ENCODE peak calls at places on chromosomes 7 and 10, in ten cellular contexts. One of them, this sample, is unnamed.

GRCh38 chr7:51029586-51030230 is 247.0 kb upstream of the GRB10 start:
- DNase-seq in upper lobe of right lung: no peak
- DNase-seq in astrocyte of the cerebellum: no peak
- DNase-seq in lower lobe of right lung: no peak
- DNase-seq in fibroblast of pulmonary artery: peak; percentile 84
- DNase-seq in WERI-Rb-1: no peak
- DNase-seq in fibroblast of lung: peak; percentile 76
- DNase-seq in AG04450: peak; percentile 74
- DNase-seq in kidney: no peak
- DNase-seq in CD8-positive, alpha-beta T cell: no peak
- DNase-seq in this sample: peak; percentile 46

GRCh38 chr7:102412548-102412947 is 16.4 kb downstream of the PRKRIP1 start:
- DNase-seq in AG04450: no peak
- DNase-seq in fibroblast of lung: peak; percentile 25
- DNase-seq in CD8-positive, alpha-beta T cell: peak; percentile 63
- DNase-seq in upper lobe of right lung: no peak
- DNase-seq in WERI-Rb-1: peak; percentile 54
- DNase-seq in astrocyte of the cerebellum: no peak
- DNase-seq in fibroblast of pulmonary artery: peak; percentile 39
- DNase-seq in lower lobe of right lung: no peak
- DNase-seq in kidney: no peak
- DNase-seq in this sample: peak; percentile 37

GRCh38 chr7:150371131-150371995 is 2.7 kb downstream of the REPIN1 start:
- DNase-seq in lower lobe of right lung: no peak
- DNase-seq in AG04450: no peak
- DNase-seq in CD8-positive, alpha-beta T cell: no peak
- DNase-seq in WERI-Rb-1: no peak
- DNase-seq in kidney: no peak
- DNase-seq in fibroblast of pulmonary artery: no peak
- DNase-seq in fibroblast of lung: no peak
- DNase-seq in upper lobe of right lung: peak; percentile 65
- DNase-seq in astrocyte of the cerebellum: no peak
- DNase-seq in this sample: no peak

GRCh38 chr10:78757542-78757941 is 311.2 kb upstream of the ZMIZ1 start:
- DNase-seq in astrocyte of the cerebellum: no peak
- DNase-seq in lower lobe of right lung: no peak
- DNase-seq in upper lobe of right lung: no peak
- DNase-seq in CD8-positive, alpha-beta T cell: no peak
- DNase-seq in fibroblast of pulmonary artery: peak; percentile 66
- DNase-seq in WERI-Rb-1: no peak
- DNase-seq in fibroblast of lung: peak; percentile 65
- DNase-seq in kidney: peak; percentile 32
- DNase-seq in AG04450: peak; percentile 32
- DNase-seq in this sample: peak; percentile 6

GRCh38 chr7:74180866-74181265 is 6.7 kb downstream of the EIF4H start:
- DNase-seq in fibroblast of lung: no peak
- DNase-seq in fibroblast of pulmonary artery: no peak
- DNase-seq in AG04450: no peak
- DNase-seq in kidney: no peak
- DNase-seq in lower lobe of right lung: no peak
- DNase-seq in CD8-positive, alpha-beta T cell: no peak
- DNase-seq in WERI-Rb-1: no peak
- DNase-seq in upper lobe of right lung: no peak
- DNase-seq in astrocyte of the cerebellum: no peak
- DNase-seq in this sample: no peak

GRCh38 chr7:95398155-95398940 is 2.2 kb upstream of the PON3 start:
- DNase-seq in fibroblast of lung: no peak
- DNase-seq in lower lobe of right lung: no peak
- DNase-seq in kidney: no peak
- DNase-seq in astrocyte of the cerebellum: no peak
- DNase-seq in fibroblast of pulmonary artery: no peak
- DNase-seq in CD8-positive, alpha-beta T cell: no peak
- DNase-seq in upper lobe of right lung: no peak
- DNase-seq in AG04450: no peak
- DNase-seq in WERI-Rb-1: peak; percentile 16
- DNase-seq in this sample: no peak

GRCh38 chr10:76033457-76034196 is 602.2 kb downstream of the LRMDA start:
- DNase-seq in fibroblast of pulmonary artery: no peak
- DNase-seq in lower lobe of right lung: no peak
- DNase-seq in kidney: no peak
- DNase-seq in AG04450: no peak
- DNase-seq in WERI-Rb-1: no peak
- DNase-seq in astrocyte of the cerebellum: peak; percentile 90
- DNase-seq in fibroblast of lung: peak; percentile 51
- DNase-seq in CD8-positive, alpha-beta T cell: no peak
- DNase-seq in upper lobe of right lung: no peak
- DNase-seq in this sample: peak; percentile 30

GRCh38 chr7:96300487-96300886 is 21.4 kb downstream of the SLC25A13 start:
- DNase-seq in fibroblast of pulmonary artery: no peak
- DNase-seq in upper lobe of right lung: no peak
- DNase-seq in WERI-Rb-1: no peak
- DNase-seq in AG04450: no peak
- DNase-seq in lower lobe of right lung: no peak
- DNase-seq in astrocyte of the cerebellum: no peak
- DNase-seq in CD8-positive, alpha-beta T cell: no peak
- DNase-seq in fibroblast of lung: no peak
- DNase-seq in kidney: no peak
- DNase-seq in this sample: no peak

GRCh38 chr7:98210513-98211220 is 572 bp upstream of the BHLHA15 start:
- DNase-seq in lower lobe of right lung: no peak
- DNase-seq in fibroblast of lung: no peak
- DNase-seq in upper lobe of right lung: peak; percentile 69
- DNase-seq in AG04450: no peak
- DNase-seq in CD8-positive, alpha-beta T cell: no peak
- DNase-seq in fibroblast of pulmonary artery: peak; percentile 5
- DNase-seq in astrocyte of the cerebellum: no peak
- DNase-seq in WERI-Rb-1: peak; percentile 66
- DNase-seq in kidney: peak; percentile 76
- DNase-seq in this sample: no peak

DNA sequence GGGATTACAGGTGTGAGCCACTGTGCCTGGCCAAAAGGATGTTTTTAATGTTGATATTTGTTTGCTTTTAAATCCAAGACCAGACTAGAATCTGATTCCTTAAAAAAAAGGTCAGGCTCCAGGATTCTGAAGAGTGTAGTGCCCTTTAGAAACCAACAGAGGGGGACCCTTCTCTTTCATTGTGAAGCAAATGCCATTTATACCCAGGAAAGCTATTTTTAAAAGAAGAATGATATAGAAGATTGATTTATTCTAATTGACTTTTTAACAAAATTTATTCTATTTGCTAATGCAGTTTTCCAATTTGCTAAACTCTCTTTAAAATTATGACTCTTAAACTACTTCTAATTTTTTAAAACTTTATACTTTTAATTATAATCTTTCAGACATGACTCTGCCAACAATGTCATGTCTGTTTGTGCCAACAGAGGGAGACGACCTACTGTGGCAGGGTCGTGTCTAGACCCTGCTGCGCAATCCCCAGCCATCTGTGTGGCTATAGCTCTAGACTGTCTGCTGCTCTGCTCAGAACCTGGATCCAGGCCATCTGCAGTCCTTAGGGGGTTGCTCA is 201.0 kb upstream of the IMMP2L start:
- DNase-seq in fibroblast of pulmonary artery: peak; percentile 81
- DNase-seq in kidney: no peak
- DNase-seq in fibroblast of lung: peak; percentile 82
- DNase-seq in AG04450: peak; percentile 32
- DNase-seq in upper lobe of right lung: no peak
- DNase-seq in astrocyte of the cerebellum: peak; percentile 67
- DNase-seq in lower lobe of right lung: no peak
- DNase-seq in WERI-Rb-1: peak; percentile 75
- DNase-seq in CD8-positive, alpha-beta T cell: no peak
- DNase-seq in this sample: peak; percentile 59
- TF ChIP-seq CTCF in fibroblast of pulmonary artery: peak; percentile 68
- TF ChIP-seq CTCF in kidney: peak; percentile 24
- TF ChIP-seq CTCF in fibroblast of lung: peak; percentile 73
- TF ChIP-seq CTCF in AG04450: peak; percentile 77
- TF ChIP-seq CTCF in upper lobe of right lung: peak; percentile 43
- TF ChIP-seq CTCF in astrocyte of the cerebellum: peak; percentile 67
- TF ChIP-seq CTCF in lower lobe of right lung: peak; percentile 29
- TF ChIP-seq CTCF in WERI-Rb-1: peak; percentile 53
- TF ChIP-seq CTCF in CD8-positive, alpha-beta T cell: peak; percentile 24
- TF ChIP-seq CTCF in this sample: peak; percentile 66

GRCh38 chr10:109976657-109977056 is 31.1 kb upstream of the ADD3 start:
- DNase-seq in astrocyte of the cerebellum: no peak
- DNase-seq in upper lobe of right lung: no peak
- DNase-seq in fibroblast of pulmonary artery: no peak
- DNase-seq in lower lobe of right lung: no peak
- DNase-seq in kidney: no peak
- DNase-seq in fibroblast of lung: no peak
- DNase-seq in WERI-Rb-1: no peak
- DNase-seq in CD8-positive, alpha-beta T cell: no peak
- DNase-seq in AG04450: no peak
- DNase-seq in this sample: no peak
- H3K4me3 ChIP-seq in astrocyte of the cerebellum: no peak overlapping the region
- H3K4me3 ChIP-seq in upper lobe of right lung: no peak overlapping the region
- H3K4me3 ChIP-seq in fibroblast of pulmonary artery: no peak overlapping the region
- H3K4me3 ChIP-seq in lower lobe of right lung: no peak overlapping the region
- H3K4me3 ChIP-seq in kidney: no peak overlapping the region
- H3K4me3 ChIP-seq in fibroblast of lung: no peak overlapping the region
- H3K4me3 ChIP-seq in WERI-Rb-1: no peak overlapping the region
- H3K4me3 ChIP-seq in CD8-positive, alpha-beta T cell: no peak overlapping the region
- H3K4me3 ChIP-seq in AG04450: no peak overlapping the region
- H3K4me3 ChIP-seq in this sample: no peak overlapping the region

GRCh38 chr7:129825005-129825553 is 127.7 kb downstream of the UBE2H start:
- DNase-seq in AG04450: no peak
- DNase-seq in kidney: peak; percentile 91
- DNase-seq in lower lobe of right lung: peak; percentile 77
- DNase-seq in WERI-Rb-1: peak; percentile 95
- DNase-seq in fibroblast of pulmonary artery: no peak
- DNase-seq in CD8-positive, alpha-beta T cell: peak; percentile 18
- DNase-seq in fibroblast of lung: peak; percentile 37
- DNase-seq in upper lobe of right lung: peak; percentile 85
- DNase-seq in astrocyte of the cerebellum: no peak
- DNase-seq in this sample: peak; percentile 68
- TF ChIP-seq CTCF in AG04450: peak; percentile 42
- TF ChIP-seq CTCF in kidney: peak; percentile 15
- TF ChIP-seq CTCF in lower lobe of right lung: no peak
- TF ChIP-seq CTCF in WERI-Rb-1: peak; percentile 73
- TF ChIP-seq CTCF in fibroblast of pulmonary artery: peak; percentile 35
- TF ChIP-seq CTCF in CD8-positive, alpha-beta T cell: no peak
- TF ChIP-seq CTCF in fibroblast of lung: peak; percentile 46
- TF ChIP-seq CTCF in upper lobe of right lung: peak; percentile 25
- TF ChIP-seq CTCF in astrocyte of the cerebellum: peak; percentile 50
- TF ChIP-seq CTCF in this sample: peak; percentile 41

GRCh38 chr10:132515811-132516726 is 21.5 kb upstream of the INPP5A start:
- DNase-seq in fibroblast of pulmonary artery: no peak
- DNase-seq in WERI-Rb-1: no peak
- DNase-seq in upper lobe of right lung: no peak
- DNase-seq in fibroblast of lung: no peak
- DNase-seq in AG04450: no peak
- DNase-seq in lower lobe of right lung: peak; percentile 34
- DNase-seq in astrocyte of the cerebellum: no peak
- DNase-seq in kidney: peak; percentile 65
- DNase-seq in CD8-positive, alpha-beta T cell: no peak
- DNase-seq in this sample: no peak

GRCh38 chr10:132517951-132518521 is 19.6 kb upstream of the INPP5A start:
- DNase-seq in lower lobe of right lung: peak; percentile 40
- DNase-seq in upper lobe of right lung: peak; percentile 63
- DNase-seq in AG04450: no peak
- DNase-seq in WERI-Rb-1: no peak
- DNase-seq in astrocyte of the cerebellum: no peak
- DNase-seq in kidney: peak; percentile 82
- DNase-seq in CD8-positive, alpha-beta T cell: no peak
- DNase-seq in fibroblast of pulmonary artery: no peak
- DNase-seq in fibroblast of lung: no peak
- DNase-seq in this sample: no peak

GRCh38 chr10:132514841-132515521 is 22.6 kb upstream of the INPP5A start:
- DNase-seq in WERI-Rb-1: no peak
- DNase-seq in lower lobe of right lung: no peak
- DNase-seq in CD8-positive, alpha-beta T cell: no peak
- DNase-seq in fibroblast of lung: no peak
- DNase-seq in upper lobe of right lung: no peak
- DNase-seq in kidney: peak; percentile 69
- DNase-seq in AG04450: no peak
- DNase-seq in astrocyte of the cerebellum: no peak
- DNase-seq in fibroblast of pulmonary artery: no peak
- DNase-seq in this sample: no peak

GRCh38 chr10:132518572-132519381 is 18.8 kb upstream of the INPP5A start:
- DNase-seq in fibroblast of pulmonary artery: no peak
- DNase-seq in upper lobe of right lung: peak; percentile 90
- DNase-seq in AG04450: no peak
- DNase-seq in CD8-positive, alpha-beta T cell: peak; percentile 3
- DNase-seq in lower lobe of right lung: peak; percentile 85
- DNase-seq in fibroblast of lung: no peak
- DNase-seq in kidney: peak; percentile 93
- DNase-seq in astrocyte of the cerebellum: no peak
- DNase-seq in WERI-Rb-1: peak; percentile 61
- DNase-seq in this sample: peak; percentile 50

DNA sequence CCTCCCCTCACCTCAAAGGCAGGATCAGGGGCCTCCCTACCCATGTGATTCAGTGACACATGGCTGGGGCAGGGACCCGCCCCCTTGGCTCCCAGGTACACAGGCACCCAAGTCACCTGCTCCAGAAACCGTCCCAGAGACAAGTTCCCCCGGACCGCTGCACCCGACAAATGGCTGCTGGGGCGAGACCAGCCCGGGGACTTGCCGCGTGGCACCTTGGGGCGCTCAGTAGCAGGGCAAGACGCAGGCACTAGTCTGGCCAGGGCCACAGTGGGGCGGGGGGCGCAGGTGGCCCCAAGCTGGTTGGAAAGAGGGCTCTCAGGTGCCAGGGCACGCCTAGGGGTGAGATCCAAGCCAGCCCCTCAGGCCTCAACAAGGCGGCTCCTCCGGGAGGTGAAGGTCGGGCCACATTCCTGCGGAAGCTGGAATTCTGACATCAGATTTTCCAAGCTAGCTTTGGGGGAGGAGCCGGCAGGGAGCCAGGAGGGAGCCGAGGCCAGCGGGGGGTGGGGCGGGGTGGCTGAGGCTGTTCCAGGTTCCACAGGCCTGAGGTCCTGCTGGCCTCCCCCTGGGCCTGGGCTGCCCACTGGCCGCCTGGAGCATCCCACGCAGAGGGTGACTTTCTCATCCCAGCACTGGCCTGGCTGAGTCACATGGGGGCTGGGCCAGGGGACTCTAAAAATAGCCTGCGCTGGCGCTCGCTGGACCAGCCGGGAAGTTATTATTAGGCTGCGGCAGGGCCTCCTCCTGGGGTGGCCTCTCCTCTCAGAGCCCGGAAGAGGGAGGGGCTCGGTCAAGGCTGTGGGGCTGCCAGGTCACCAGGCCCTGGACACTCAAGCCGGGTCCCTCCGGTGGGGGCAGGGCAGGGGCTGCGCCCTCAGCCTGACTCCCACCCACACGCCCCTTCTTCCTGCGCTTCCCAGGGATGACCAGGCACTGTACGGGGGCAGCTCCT is 20.5 kb upstream of the INPP5A start:
- DNase-seq in lower lobe of right lung: peak; percentile 88
- DNase-seq in astrocyte of the cerebellum: peak; percentile 84
- DNase-seq in CD8-positive, alpha-beta T cell: no peak
- DNase-seq in AG04450: peak; percentile 91
- DNase-seq in fibroblast of lung: peak; percentile 96
- DNase-seq in upper lobe of right lung: peak; percentile 92
- DNase-seq in WERI-Rb-1: peak; percentile 69
- DNase-seq in fibroblast of pulmonary artery: peak; percentile 96
- DNase-seq in kidney: peak; percentile 99
- DNase-seq in this sample: peak; percentile 64
- H3K4me3 ChIP-seq in lower lobe of right lung: peak overlapping the region; percentile 27
- H3K4me3 ChIP-seq in astrocyte of the cerebellum: no peak overlapping the region
- H3K4me3 ChIP-seq in CD8-positive, alpha-beta T cell: no peak overlapping the region
- H3K4me3 ChIP-seq in AG04450: peak overlapping the region; percentile 20
- H3K4me3 ChIP-seq in fibroblast of lung: no peak overlapping the region
- H3K4me3 ChIP-seq in upper lobe of right lung: peak overlapping the region; percentile 28
- H3K4me3 ChIP-seq in WERI-Rb-1: peak overlapping the region; percentile 20
- H3K4me3 ChIP-seq in fibroblast of pulmonary artery: no peak overlapping the region
- H3K4me3 ChIP-seq in kidney: no peak overlapping the region
- H3K4me3 ChIP-seq in this sample: no peak overlapping the region

This sample was measured in epithelial cell of esophagus.